ENCODE peak calls at places on chromosomes 11 and 22, in five cellular contexts. One of them, this sample, is unnamed.

GRCh38 chr11:101336858-101337257 is 207.2 kb upstream of the PGR start:
- DNase-seq in ovary: no peak
- DNase-seq in naive thymus-derived CD4-positive, alpha-beta T cell: no peak
- DNase-seq in SJSA1: no peak
- DNase-seq in cardiac muscle cell: no peak
- DNase-seq in this sample: no peak

GRCh38 chr11:124167852-124168251 is 15.3 kb upstream of the OR10D3 start:
- DNase-seq in ovary: no peak
- DNase-seq in naive thymus-derived CD4-positive, alpha-beta T cell: no peak
- DNase-seq in SJSA1: no peak
- DNase-seq in cardiac muscle cell: no peak
- DNase-seq in this sample: no peak

GRCh38 chr22:35480627-35481565 is 59.7 kb upstream of the RASD2 start:
- DNase-seq in ovary: no peak
- DNase-seq in naive thymus-derived CD4-positive, alpha-beta T cell: no peak
- DNase-seq in SJSA1: no peak
- DNase-seq in cardiac muscle cell: no peak
- DNase-seq in this sample: no peak

GRCh38 chr11:125167292-125167953 is 2.9 kb downstream of the PKNOX2 start:
- DNase-seq in ovary: peak
- DNase-seq in naive thymus-derived CD4-positive, alpha-beta T cell: no peak
- DNase-seq in SJSA1: no peak
- DNase-seq in cardiac muscle cell: peak
- DNase-seq in this sample: no peak

GRCh38 chr11:3873712-3874349 is 18.4 kb downstream of the STIM1 start:
- DNase-seq in ovary: no peak
- DNase-seq in naive thymus-derived CD4-positive, alpha-beta T cell: no peak
- DNase-seq in SJSA1: no peak
- DNase-seq in cardiac muscle cell: no peak
- DNase-seq in this sample: no peak

GRCh38 chr11:791658-792534 is 2.0 kb upstream of the CEND1 start:
- DNase-seq in ovary: no peak
- DNase-seq in naive thymus-derived CD4-positive, alpha-beta T cell: no peak
- DNase-seq in SJSA1: no peak
- DNase-seq in cardiac muscle cell: no peak
- DNase-seq in this sample: no peak

GRCh38 chr11:1652026-1652425 is 22.5 kb downstream of the KRTAP5-5 start:
- DNase-seq in ovary: no peak
- DNase-seq in naive thymus-derived CD4-positive, alpha-beta T cell: no peak
- DNase-seq in SJSA1: no peak
- DNase-seq in cardiac muscle cell: no peak
- DNase-seq in this sample: no peak

GRCh38 chr11:116792869-116793475 is 1.3 kb upstream of the APOA5 start:
- DNase-seq in ovary: no peak
- DNase-seq in naive thymus-derived CD4-positive, alpha-beta T cell: no peak
- DNase-seq in SJSA1: no peak
- DNase-seq in cardiac muscle cell: no peak
- DNase-seq in this sample: no peak

GRCh38 chr22:42519544-42520237 is at the start of gene RRP7A:
- DNase-seq in ovary: peak
- DNase-seq in naive thymus-derived CD4-positive, alpha-beta T cell: peak
- DNase-seq in SJSA1: peak
- DNase-seq in cardiac muscle cell: peak
- DNase-seq in this sample: peak

GRCh38 chr22:29308148-29308790 is 1.8 kb downstream of the GAS2L1 start:
- DNase-seq in ovary: peak
- DNase-seq in naive thymus-derived CD4-positive, alpha-beta T cell: no peak
- DNase-seq in SJSA1: peak
- DNase-seq in cardiac muscle cell: no peak
- DNase-seq in this sample: no peak
- H3K27ac ChIP-seq in ovary: no peak
- H3K27ac ChIP-seq in naive thymus-derived CD4-positive, alpha-beta T cell: no peak
- H3K27ac ChIP-seq in SJSA1: no peak
- H3K27ac ChIP-seq in cardiac muscle cell: no peak
- H3K27ac ChIP-seq in this sample: no peak

DNA sequence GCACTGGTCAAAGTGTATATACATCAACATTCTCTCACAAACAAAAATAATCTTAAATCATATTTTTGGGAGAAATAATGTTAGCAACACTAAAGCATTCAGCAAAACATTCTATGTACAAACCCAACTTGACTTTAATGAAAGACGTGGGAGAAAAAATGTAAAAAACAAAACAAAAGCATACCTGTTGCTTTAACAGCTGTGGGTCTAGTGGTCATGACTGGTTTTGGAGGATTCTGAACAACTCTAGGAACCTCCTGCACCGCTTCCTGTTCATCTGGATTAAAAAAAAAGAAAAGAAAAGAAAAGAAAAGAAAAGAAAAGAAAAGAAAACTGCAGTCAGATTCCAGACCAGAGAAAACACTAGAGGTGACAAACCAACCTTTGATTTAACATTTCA is 2.1 kb downstream of the FNBP4 start:
- DNase-seq in ovary: no peak
- DNase-seq in naive thymus-derived CD4-positive, alpha-beta T cell: no peak
- DNase-seq in SJSA1: no peak
- DNase-seq in cardiac muscle cell: no peak
- DNase-seq in this sample: no peak
- H3K27ac ChIP-seq in ovary: no peak
- H3K27ac ChIP-seq in naive thymus-derived CD4-positive, alpha-beta T cell: peak
- H3K27ac ChIP-seq in SJSA1: no peak
- H3K27ac ChIP-seq in cardiac muscle cell: no peak
- H3K27ac ChIP-seq in this sample: no peak

GRCh38 chr11:121418625-121419114 is 33.4 kb upstream of the SORL1 start:
- DNase-seq in ovary: no peak
- DNase-seq in naive thymus-derived CD4-positive, alpha-beta T cell: peak
- DNase-seq in SJSA1: no peak
- DNase-seq in cardiac muscle cell: peak
- DNase-seq in this sample: no peak

GRCh38 chr11:121415861-121416260 is 36.3 kb upstream of the SORL1 start:
- DNase-seq in ovary: no peak
- DNase-seq in naive thymus-derived CD4-positive, alpha-beta T cell: no peak
- DNase-seq in SJSA1: no peak
- DNase-seq in cardiac muscle cell: peak
- DNase-seq in this sample: no peak

GRCh38 chr11:121416909-121417567 is 35.1 kb upstream of the SORL1 start:
- DNase-seq in ovary: peak
- DNase-seq in naive thymus-derived CD4-positive, alpha-beta T cell: peak
- DNase-seq in SJSA1: no peak
- DNase-seq in cardiac muscle cell: peak
- DNase-seq in this sample: peak

GRCh38 chr11:121419839-121420238 is 32.3 kb upstream of the SORL1 start:
- DNase-seq in ovary: no peak
- DNase-seq in naive thymus-derived CD4-positive, alpha-beta T cell: no peak
- DNase-seq in SJSA1: no peak
- DNase-seq in cardiac muscle cell: no peak
- DNase-seq in this sample: no peak

GRCh38 chr11:121417607-121418006 is 34.5 kb upstream of the SORL1 start:
- DNase-seq in ovary: no peak
- DNase-seq in naive thymus-derived CD4-positive, alpha-beta T cell: no peak
- DNase-seq in SJSA1: no peak
- DNase-seq in cardiac muscle cell: no peak
- DNase-seq in this sample: no peak
- H3K27ac ChIP-seq in ovary: no peak
- H3K27ac ChIP-seq in naive thymus-derived CD4-positive, alpha-beta T cell: peak
- H3K27ac ChIP-seq in SJSA1: no peak
- H3K27ac ChIP-seq in cardiac muscle cell: no peak
- H3K27ac ChIP-seq in this sample: no peak

GRCh38 chr11:19931768-19932369 is 219.2 kb downstream of the NAV2 start:
- DNase-seq in ovary: peak
- DNase-seq in naive thymus-derived CD4-positive, alpha-beta T cell: no peak
- DNase-seq in SJSA1: no peak
- DNase-seq in cardiac muscle cell: no peak
- DNase-seq in this sample: peak
- H3K27ac ChIP-seq in ovary: no peak
- H3K27ac ChIP-seq in naive thymus-derived CD4-positive, alpha-beta T cell: no peak
- H3K27ac ChIP-seq in SJSA1: peak
- H3K27ac ChIP-seq in cardiac muscle cell: no peak
- H3K27ac ChIP-seq in this sample: no peak

DNA sequence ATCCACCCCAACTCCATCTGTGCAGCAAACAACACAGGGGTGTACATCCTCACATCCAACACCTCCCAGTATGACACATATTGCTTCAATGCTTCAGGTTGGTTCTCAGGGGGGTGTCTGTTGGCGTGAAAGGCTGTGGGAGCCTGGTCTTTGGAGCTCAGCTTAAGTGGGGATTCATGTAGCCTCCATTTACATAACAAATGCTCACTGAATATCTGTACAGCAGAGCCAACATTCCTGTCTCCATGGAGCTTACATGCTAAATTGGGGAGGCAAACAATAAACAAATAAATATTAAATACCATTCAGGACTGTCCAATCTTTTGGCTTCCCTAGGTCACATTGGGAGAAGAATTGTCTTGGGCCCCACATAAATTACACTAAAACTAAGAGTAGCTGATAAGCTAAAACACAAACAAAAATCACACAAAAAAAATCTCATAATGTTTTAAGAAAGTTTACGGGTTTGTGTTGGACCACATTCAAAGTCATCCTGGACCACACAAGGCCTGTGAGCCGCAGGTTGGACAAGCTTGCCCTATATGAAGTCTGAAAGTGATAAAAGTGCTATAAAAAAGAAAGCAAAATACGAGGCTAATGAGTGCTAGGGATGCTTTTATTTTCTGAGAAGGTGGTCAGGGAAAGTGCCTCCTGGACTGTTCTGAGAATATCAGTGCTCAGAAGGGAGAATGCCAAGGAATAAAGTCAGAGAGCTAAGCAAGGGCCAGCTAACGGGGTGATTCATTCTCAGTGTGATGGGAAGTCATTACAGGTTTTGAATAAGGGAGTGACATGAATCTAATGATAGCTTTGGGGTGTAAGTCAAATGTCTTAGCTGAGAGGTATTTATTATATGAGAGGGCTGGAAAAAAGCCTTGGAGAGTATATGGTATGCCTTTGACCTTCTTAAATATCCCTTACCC is 41.6 kb downstream of the CD44 start:
- DNase-seq in ovary: no peak
- DNase-seq in naive thymus-derived CD4-positive, alpha-beta T cell: no peak
- DNase-seq in SJSA1: peak
- DNase-seq in cardiac muscle cell: no peak
- DNase-seq in this sample: no peak
- H3K27ac ChIP-seq in ovary: no peak
- H3K27ac ChIP-seq in naive thymus-derived CD4-positive, alpha-beta T cell: peak
- H3K27ac ChIP-seq in SJSA1: peak
- H3K27ac ChIP-seq in cardiac muscle cell: no peak
- H3K27ac ChIP-seq in this sample: no peak

GRCh38 chr11:65110354-65110861 is 1.3 kb upstream of the TM7SF2 start:
- DNase-seq in ovary: peak
- DNase-seq in naive thymus-derived CD4-positive, alpha-beta T cell: peak
- DNase-seq in SJSA1: peak
- DNase-seq in cardiac muscle cell: peak
- DNase-seq in this sample: peak
- H3K27ac ChIP-seq in ovary: peak
- H3K27ac ChIP-seq in naive thymus-derived CD4-positive, alpha-beta T cell: peak
- H3K27ac ChIP-seq in SJSA1: no peak
- H3K27ac ChIP-seq in cardiac muscle cell: no peak
- H3K27ac ChIP-seq in this sample: peak

This sample was measured in substantia nigra.